ENCODE peak calls at places on chromosomes 12 and 14, in seven cellular contexts. S is AG08396; O is cardiac fibroblast; M is GM13976; U is activated CD4-positive, alpha-beta T cell treated with anti-CD3 and anti-CD28 coated beads for 1 hour; F is Kasumi-1; Z is Right ventricle myocardium superior. E is an unnamed sample.

GRCh38 chr12:59041241-59042121 is 121.2 kb upstream of the LRIG3 start:
- DNase-seq in O (peak), M (no peak), F (no peak), S (peak), Z (no peak), U (no peak), E (no peak)

GRCh38 chr12:113422030-113422900 is at the start of gene SDSL:
- DNase-seq in O (peak), Z (peak), U (no peak), S (peak), M (peak), F (peak), E (peak)

GRCh38 chr12:42124764-42125371 is 19.8 kb downstream of the GXYLT1 start:
- DNase-seq in O (no peak), Z (no peak), M (no peak), F (peak), S (no peak), U (no peak), E (no peak)

GRCh38 chr14:68549057-68549421 is 243.8 kb downstream of the ZFP36L1 start:
- DNase-seq in Z (no peak), F (no peak), S (peak), U (no peak), M (no peak), O (peak), E (no peak)

GRCh38 chr12:64723630-64724029 is 35.6 kb downstream of the GNS start:
- DNase-seq in U (no peak), Z (no peak), M (no peak), S (no peak), F (no peak), O (no peak), E (no peak)

GRCh38 chr14:95151561-95151960 is 5.8 kb downstream of the DICER1 start:
- DNase-seq in S (no peak), F (no peak), O (no peak), U (no peak), Z (no peak), M (no peak), E (no peak)

GRCh38 chr12:53676715-53677611 is 1.1 kb upstream of the ATP5MC2 start:
- DNase-seq in S (peak), M (peak), F (no peak), O (peak), U (no peak), Z (peak), E (peak)

GRCh38 chr14:78157855-78158436 is 12.2 kb upstream of the NRXN3 start:
- DNase-seq in M (no peak), O (peak), F (peak), Z (no peak), U (no peak), S (peak), E (no peak)

GRCh38 chr12:84636801-84637285 is 275.8 kb downstream of the SLC6A15 start:
- DNase-seq in M (no peak), U (no peak), S (no peak), O (peak), Z (no peak), F (no peak), E (no peak)

GRCh38 chr12:53600490-53601295 is 25.5 kb downstream of the ATF7 start:
- DNase-seq in M (no peak), Z (no peak), U (no peak), S (no peak), F (no peak), O (no peak), E (no peak)

GRCh38 chr14:57725399-57726077 is 140.4 kb downstream of the SLC35F4 start:
- DNase-seq in M (no peak), O (peak), Z (no peak), F (no peak), U (no peak), S (no peak), E (no peak)

GRCh38 chr14:23361320-23361719 is 3.7 kb downstream of the EFS start:
- DNase-seq in M (no peak), U (no peak), O (peak), F (no peak), Z (no peak), S (peak), E (no peak)

GRCh38 chr14:26323781-26324363 is 274.0 kb downstream of the NOVA1 start:
- DNase-seq in S (no peak), O (no peak), Z (no peak), M (no peak), F (no peak), U (no peak), E (no peak)

GRCh38 chr12:76696186-76696585 is 67.7 kb upstream of the ZDHHC17 start:
- DNase-seq in U (no peak), F (no peak), M (no peak), S (no peak), O (no peak), Z (no peak), E (no peak)

GRCh38 chr12:69662764-69663163 is 36.3 kb downstream of the BEST3 start:
- DNase-seq in U (no peak), F (no peak), M (no peak), O (no peak), S (no peak), Z (no peak), E (no peak)

GRCh38 chr12:53972152-53972702 is 699 bp upstream of the HOXC11 start:
- DNase-seq in F (no peak), O (no peak), U (no peak), M (no peak), Z (no peak), S (no peak), E (no peak)

GRCh38 chr12:124663206-124663605 is 95.8 kb upstream of the NCOR2 start:
- DNase-seq in S (no peak), F (no peak), O (no peak), Z (no peak), U (no peak), M (no peak), E (no peak)

GRCh38 chr12:10753066-10753465 is 29.9 kb upstream of the YBX3 start:
- DNase-seq in U (no peak), F (no peak), S (peak), M (no peak), Z (no peak), O (peak), E (no peak)

GRCh38 chr12:52494518-52494917 is 1.5 kb upstream of the KRT6A start:
- DNase-seq in U (no peak), F (no peak), S (no peak), O (peak), Z (peak), M (no peak), E (no peak)

GRCh38 chr12:132872975-132873421 is 14.4 kb downstream of the CHFR start:
- DNase-seq in F (no peak), Z (no peak), M (no peak), O (no peak), U (no peak), S (no peak), E (peak)

GRCh38 chr14:64704145-64704742 is at the start of gene PLEKHG3:
- DNase-seq in F (no peak), S (peak), M (no peak), U (no peak), O (peak), Z (peak), E (no peak)

GRCh38 chr12:49043856-49044258 is 16.7 kb downstream of the KMT2D start:
- DNase-seq in Z (peak), M (peak), U (peak), O (peak), S (peak), F (peak), E (peak)

GRCh38 chr12:120669055-120669828 is 17.7 kb upstream of the MLEC start:
- DNase-seq in O (peak), F (no peak), M (no peak), Z (peak), S (peak), U (no peak), E (no peak)

GRCh38 chr12:45669762-45670161 is 59.7 kb upstream of the ARID2 start:
- DNase-seq in F (no peak), S (no peak), U (no peak), M (no peak), O (no peak), Z (no peak), E (no peak)

GRCh38 chr14:59305836-59306555 is 117.5 kb downstream of the DAAM1 start:
- DNase-seq in Z (no peak), F (no peak), S (no peak), M (no peak), O (peak), U (no peak), E (no peak)

GRCh38 chr14:100278702-100279101 is 27.5 kb downstream of the SLC25A29 start:
- DNase-seq in Z (no peak), O (peak), U (no peak), M (peak), S (peak), F (peak), E (no peak)

GRCh38 chr12:20370001-20370381 is 1.7 kb downstream of the PDE3A start:
- DNase-seq in S (peak), M (no peak), O (peak), Z (peak), U (no peak), F (no peak), E (no peak)

GRCh38 chr12:119512772-119513497 is 80.6 kb upstream of the TMEM233 start:
- DNase-seq in M (peak), O (no peak), U (no peak), S (no peak), F (peak), Z (no peak), E (no peak)

GRCh38 chr12:53791735-53792326 is 40.1 kb upstream of the CISTR start:
- DNase-seq in M (no peak), U (peak), O (no peak), Z (no peak), F (peak), S (no peak), E (peak)

GRCh38 chr14:70662816-70663215 is 21.1 kb downstream of the TTC9 start:
- DNase-seq in F (no peak), M (no peak), Z (no peak), O (no peak), U (no peak), S (no peak), E (no peak)

GRCh38 chr14:48473944-48474343 is 798.5 kb upstream of the MDGA2 start:
- DNase-seq in U (no peak), M (no peak), F (no peak), Z (no peak), S (no peak), O (no peak), E (no peak)

GRCh38 chr12:3564411-3564810 is 73.4 kb downstream of the PRMT8 start:
- DNase-seq in O (no peak), M (no peak), S (no peak), U (no peak), F (no peak), Z (no peak), E (no peak)

GRCh38 chr12:59151243-59151642 is 230.9 kb upstream of the LRIG3 start:
- DNase-seq in F (no peak), O (peak), U (no peak), M (no peak), S (peak), Z (no peak), E (no peak)

GRCh38 chr14:105073720-105074600 is 8.7 kb upstream of the GPR132 start:
- DNase-seq in U (no peak), M (no peak), F (no peak), O (no peak), Z (peak), S (no peak), E (no peak)

GRCh38 chr12:1505151-1505450 is 89.3 kb downstream of the FBXL14 start:
- DNase-seq in Z (no peak), M (no peak), F (no peak), U (no peak), O (no peak), S (no peak), E (no peak)

GRCh38 chr12:75848961-75849360 is 182.6 kb downstream of the PHLDA1 start:
- DNase-seq in O (no peak), S (no peak), M (no peak), U (no peak), Z (no peak), F (no peak), E (no peak)